ENCODE peak calls at places on chromosomes 4 and X, in four cellular contexts. J, O, R and K are unnamed samples.

GRCh38 chr4:186838295-186838694 is 114.6 kb upstream of the FAT1 start:
- DNase-seq in J (no peak), O (no peak), R (no peak), K (no peak)

GRCh38 chr4:30962949-30963348 is 242.8 kb downstream of the PCDH7 start:
- DNase-seq in O (peak; percentile 73), R (no peak), J (no peak), K (no peak)

GRCh38 chr4:24103434-24104168 is 213.8 kb upstream of the PPARGC1A start:
- DNase-seq in O (no peak), R (no peak), J (no peak), K (no peak)

GRCh38 chrX:40008841-40009461 is 88.8 kb downstream of the BCOR start:
- DNase-seq in O (no peak), J (no peak), R (no peak), K (no peak)

GRCh38 chr4:7199129-7199725 is 6.9 kb downstream of the SORCS2 start:
- DNase-seq in R (no peak), J (no peak), O (no peak), K (no peak)

GRCh38 chr4:128974203-128974602 is 119.1 kb downstream of the SCLT1 start:
- DNase-seq in R (no peak), O (no peak), J (no peak), K (no peak)

GRCh38 chr4:10571896-10572295 is 112.7 kb downstream of the CLNK start:
- DNase-seq in J (no peak), R (no peak), O (no peak), K (no peak)

GRCh38 chrX:119236599-119237525 is 777 bp downstream of the PGRMC1 start:
- DNase-seq in O (peak; percentile 1), J (peak; percentile 2), R (peak; percentile 16), K (peak; percentile 6)

GRCh38 chr4:101801957-101802356 is 11.4 kb downstream of the BANK1 start:
- DNase-seq in R (no peak), O (no peak), J (no peak), K (no peak)

GRCh38 chrX:22192419-22193086 is 80.2 kb upstream of the CBLL2 start:
- DNase-seq in R (peak; percentile 39), J (peak; percentile 9), O (no peak), K (no peak)

GRCh38 chr4:95732061-95732460 is 107.8 kb upstream of the PDHA2 start:
- DNase-seq in O (no peak), R (no peak), J (no peak), K (no peak)

GRCh38 chr4:525660-526059 is 26.6 kb downstream of the PIGG start:
- DNase-seq in J (no peak), R (no peak), O (no peak), K (no peak)

GRCh38 chr4:111011458-111011857 is 388.6 kb upstream of the PITX2 start:
- DNase-seq in J (no peak), O (no peak), R (no peak), K (no peak)

GRCh38 chr4:28845158-28845557 is 1875.0 kb upstream of the PCDH7 start:
- DNase-seq in O (no peak), J (no peak), R (no peak), K (no peak)

GRCh38 chr4:6208416-6208815 is 8.1 kb upstream of the JAKMIP1 start:
- DNase-seq in J (no peak), O (no peak), R (no peak), K (no peak)

GRCh38 chr4:117560329-117560728 is 474.0 kb upstream of the NDST3 start:
- DNase-seq in J (no peak), O (no peak), R (no peak), K (no peak)

GRCh38 chr4:76736434-76736833 is 161.5 kb downstream of the SOWAHB start:
- DNase-seq in R (no peak), O (no peak), J (no peak), K (no peak)

GRCh38 chrX:39477438-39478120 is 620.2 kb downstream of the BCOR start:
- DNase-seq in R (no peak), O (no peak), J (no peak), K (no peak)

GRCh38 chr4:101415962-101416361 is 68.6 kb upstream of the PPP3CA start:
- DNase-seq in R (no peak), O (no peak), J (no peak), K (no peak)

GRCh38 chr4:30716671-30717207 is 3.4 kb upstream of the PCDH7 start:
- DNase-seq in R (no peak), J (no peak), O (no peak), K (no peak)

GRCh38 chr4:184684491-184685189 is 35.1 kb downstream of the PRIMPOL start:
- DNase-seq in J (no peak), R (no peak), O (no peak), K (no peak)

GRCh38 chrX:40094041-40094899 is 3.5 kb downstream of the BCOR start:
- DNase-seq in R (no peak), J (no peak), O (no peak), K (no peak)

GRCh38 chr4:186726150-186726439 is 2.4 kb upstream of the FAT1 start:
- DNase-seq in O (no peak), R (no peak), J (no peak), K (no peak)

GRCh38 chr4:7650606-7651400 is 216.1 kb upstream of the PSAPL1 start:
- DNase-seq in R (no peak), O (no peak), J (no peak), K (no peak)

GRCh38 chrX:37753384-37753783 is 26.5 kb upstream of the CYBB start:
- DNase-seq in R (no peak), O (no peak), J (no peak), K (no peak)

GRCh38 chr4:7295917-7296660 is 103.8 kb downstream of the SORCS2 start:
- DNase-seq in R (no peak), O (no peak), J (no peak), K (no peak)

GRCh38 chr4:71417150-71417549 is 78.3 kb downstream of the SLC4A4 start:
- DNase-seq in J (no peak), O (no peak), R (no peak), K (no peak)

GRCh38 chr4:576991-577498 is 950 bp upstream of the TMEM271 start:
- DNase-seq in R (no peak), O (no peak), J (no peak), K (no peak)

GRCh38 chr4:86089053-86089452 is 270.8 kb downstream of the MAPK10 start:
- DNase-seq in R (no peak), O (no peak), J (no peak), K (no peak)

GRCh38 chr4:2136736-2137135 is 77.6 kb downstream of the NAT8L start:
- DNase-seq in R (no peak), J (no peak), O (no peak), K (no peak)

GRCh38 chr4:74344031-74344430 is 20.9 kb upstream of the EREG start:
- DNase-seq in R (no peak), J (no peak), O (no peak), K (no peak)

GRCh38 chr4:100581337-100581736 is 63.5 kb upstream of the EMCN start:
- DNase-seq in O (no peak), J (no peak), R (no peak), K (no peak)

GRCh38 chr4:26032142-26032541 is 118.1 kb downstream of the SMIM20 start:
- DNase-seq in J (no peak), O (no peak), R (no peak), K (no peak)

GRCh38 chr4:89140168-89140759 is 28.9 kb downstream of the TIGD2 start:
- DNase-seq in O (no peak), R (no peak), J (no peak), K (no peak)

GRCh38 chr4:143399113-143399949 is 62.7 kb downstream of the GAB1 start:
- DNase-seq in J (no peak), R (no peak), O (no peak), K (no peak)

GRCh38 chr4:159163522-159163921 is 60.6 kb downstream of the RAPGEF2 start:
- DNase-seq in J (no peak), R (no peak), O (no peak), K (no peak)

GRCh38 chr4:183284229-183284628 is 35.8 kb downstream of the CLDN22 start:
- DNase-seq in J (no peak), R (no peak), O (no peak), K (no peak)

GRCh38 chr4:123390846-123391456 is 5.6 kb upstream of the SPRY1 start:
- DNase-seq in J (no peak), R (no peak), O (no peak), K (no peak)